ENCODE peak calls at places on chromosomes 2 and 18, in ten cellular contexts. X, W, R, V, I, L, Y, H, E and K are unnamed samples.

GRCh38 chr2:34408100-34408499 is 809.0 kb upstream of the FAM98A start:
- DNase-seq in Y (no peak), E (no peak), I (no peak), L (no peak), H (no peak), V (no peak), X (no peak), R (no peak), W (no peak), K (no peak)

GRCh38 chr2:213216461-213216860 is 65.0 kb upstream of the IKZF2 start:
- DNase-seq in R (no peak), H (peak; percentile 56), X (no peak), L (no peak), I (no peak), W (no peak), E (no peak), Y (no peak), V (no peak), K (no peak)

GRCh38 chr2:209368406-209368805 is 55.4 kb upstream of the MAP2 start:
- DNase-seq in Y (no peak), X (no peak), R (no peak), W (no peak), V (no peak), L (no peak), H (no peak), I (no peak), E (no peak), K (no peak)

GRCh38 chr18:11119550-11119949 is 29.8 kb downstream of the PIEZO2 start:
- DNase-seq in L (no peak), X (no peak), H (no peak), Y (no peak), V (no peak), E (no peak), R (no peak), I (no peak), W (no peak), K (no peak)

GRCh38 chr18:50398947-50399346 is 24.1 kb downstream of the SKA1 start:
- DNase-seq in W (peak; percentile 98), L (no peak), E (no peak), R (no peak), V (no peak), I (no peak), X (no peak), Y (no peak), H (no peak), K (no peak)

GRCh38 chr2:55175254-55176093 is 56.6 kb downstream of the CLHC1 start:
- DNase-seq in I (peak; percentile 49), X (no peak), Y (no peak), R (peak; percentile 59), H (peak; percentile 87), L (no peak), W (peak; percentile 47), E (no peak), V (no peak), K (no peak)

GRCh38 chr18:76350134-76351025 is 144.7 kb downstream of the ZNF516 start:
- DNase-seq in L (no peak), V (no peak), R (no peak), Y (no peak), E (no peak), W (no peak), X (no peak), I (no peak), H (no peak), K (no peak)

GRCh38 chr2:68435605-68436004 is 31.5 kb downstream of the FBXO48 start:
- DNase-seq in E (no peak), L (no peak), Y (no peak), W (no peak), X (no peak), V (no peak), R (no peak), I (no peak), H (peak; percentile 56), K (no peak)

GRCh38 chr2:86787701-86788100 is 3.0 kb downstream of the CD8A start:
- DNase-seq in R (no peak), L (no peak), H (no peak), Y (no peak), I (no peak), X (no peak), E (no peak), W (peak; percentile 23), V (no peak), K (no peak)

GRCh38 chr2:33441235-33441810 is 35.1 kb upstream of the RASGRP3 start:
- DNase-seq in H (peak; percentile 78), I (no peak), W (peak; percentile 71), Y (peak; percentile 61), X (no peak), E (no peak), R (peak; percentile 38), L (peak; percentile 62), V (peak; percentile 61), K (peak; percentile 63)

GRCh38 chr2:232610081-232610480 is 23.3 kb upstream of the EFHD1 start:
- DNase-seq in X (no peak), W (no peak), E (no peak), R (no peak), H (no peak), L (no peak), I (no peak), V (no peak), Y (no peak), K (no peak)

DNA sequence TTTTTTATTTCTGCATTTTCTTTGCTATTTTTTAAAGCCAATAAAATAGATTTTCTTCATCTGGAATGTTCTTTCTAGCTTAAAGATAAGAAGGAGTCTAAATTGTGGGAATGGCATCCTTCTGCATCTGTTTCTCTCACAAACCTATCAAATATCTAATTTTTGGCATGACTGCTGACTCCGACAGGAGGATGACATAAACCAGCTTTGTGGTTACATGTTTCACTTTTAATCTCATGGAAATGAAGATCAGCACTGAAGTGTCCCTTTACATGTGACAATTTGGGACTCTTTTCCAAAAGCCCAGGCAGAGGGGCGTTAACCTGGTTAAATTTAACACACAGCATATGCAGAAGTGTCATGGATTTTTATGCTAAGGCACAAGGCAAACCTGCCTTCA is 694.6 kb downstream of the ARHGAP15 start:
- DNase-seq in E (no peak), X (no peak), R (no peak), H (no peak), V (no peak), Y (no peak), I (no peak), L (no peak), W (no peak), K (no peak)
- H3K4me3 ChIP-seq in E (no peak overlapping the region), X (no peak overlapping the region), R (no peak overlapping the region), H (no peak overlapping the region), V (no peak overlapping the region), Y (no peak overlapping the region), I (no peak overlapping the region), L (no peak overlapping the region), W (no peak overlapping the region), K (no peak overlapping the region)

DNA sequence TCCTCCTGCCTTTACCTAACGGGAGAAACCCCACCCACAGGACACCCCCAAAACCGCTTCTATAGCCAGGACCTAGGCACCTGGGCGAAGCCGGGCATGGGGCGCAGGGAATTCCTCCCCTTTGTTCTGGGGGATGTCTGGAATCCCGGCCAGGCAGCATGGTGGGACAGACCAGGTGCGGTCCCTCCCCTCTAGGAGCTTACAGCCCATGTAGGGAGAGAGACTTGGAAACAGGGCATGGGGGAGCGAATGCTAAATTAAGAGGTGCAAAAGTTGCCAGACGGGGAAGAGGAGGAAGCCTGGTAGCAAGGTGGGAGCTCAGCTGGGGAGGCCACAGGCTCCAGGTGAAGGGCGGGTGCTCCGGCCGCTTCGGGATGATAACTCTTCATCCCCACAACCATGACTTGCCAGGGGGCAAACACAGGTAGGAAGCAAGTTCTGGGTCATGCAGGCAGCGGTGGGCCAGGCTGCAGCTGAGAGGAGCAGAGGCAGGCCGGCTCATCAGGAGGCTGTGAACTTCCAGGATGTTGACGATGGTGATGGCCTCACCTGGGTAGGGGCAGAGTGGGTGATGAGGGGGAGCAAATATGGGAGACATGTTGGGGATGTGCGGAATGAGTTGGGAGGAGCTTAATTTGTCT is 1.3 kb downstream of the TMEM37 start:
- DNase-seq in R (no peak), W (no peak), H (no peak), I (no peak), Y (no peak), V (no peak), E (no peak), X (no peak), L (no peak), K (no peak)
- H3K27me3 ChIP-seq in R (peaks cover 7% of the 10 kb centered on the region), W (no peaks in the 10 kb centered on the region), H (peaks cover 58% of the 10 kb centered on the region), I (peaks cover 8% of the 10 kb centered on the region), Y (no peaks in the 10 kb centered on the region), V (peaks cover 4% of the 10 kb centered on the region), E (no peaks in the 10 kb centered on the region), X (no peaks in the 10 kb centered on the region), L (peaks cover 8% of the 10 kb centered on the region), K (no peaks in the 10 kb centered on the region)

DNA sequence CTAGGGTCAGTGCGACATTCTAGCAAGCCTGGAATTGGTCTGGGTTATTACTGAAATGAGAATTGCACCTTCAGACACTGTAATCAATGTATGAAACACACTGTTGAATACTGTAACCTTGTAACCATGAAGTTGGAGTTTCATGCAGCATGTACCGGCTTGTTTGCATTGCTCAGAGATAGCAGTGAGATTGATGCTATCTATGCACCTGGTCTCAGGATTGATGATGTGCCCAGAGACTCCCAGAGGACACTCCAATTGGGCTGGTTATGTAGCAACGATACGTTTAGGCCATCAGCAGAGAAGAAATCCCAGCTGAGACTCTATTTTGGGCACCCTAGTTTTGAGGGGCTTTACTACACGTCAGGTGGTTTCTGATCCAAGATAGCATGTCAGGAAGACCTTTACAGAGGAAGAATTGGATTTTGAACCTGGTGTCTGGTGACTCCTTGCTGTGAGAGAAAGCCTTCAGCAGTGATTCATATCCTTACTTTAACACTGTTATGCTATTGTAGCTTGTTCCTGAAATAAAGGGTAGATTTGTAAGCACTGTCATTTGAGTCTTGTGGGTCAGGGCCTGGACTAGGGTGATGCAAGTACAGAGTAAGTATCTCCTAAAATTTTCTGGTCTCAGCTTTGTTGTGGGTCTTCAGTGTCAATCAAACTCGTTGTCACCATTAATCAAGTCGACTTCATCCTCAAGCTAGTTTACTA is 305.1 kb upstream of the GULP1 start:
- DNase-seq in Y (no peak), W (peak; percentile 33), L (no peak), E (no peak), I (no peak), H (peak; percentile 38), R (no peak), V (no peak), X (no peak), K (no peak)
- H3K27ac ChIP-seq in Y (no peak overlapping the region), W (peak overlapping the region; percentile 26), L (no peak overlapping the region), E (no peak overlapping the region), I (no peak overlapping the region), H (no peak overlapping the region), R (no peak overlapping the region), V (no peak overlapping the region), X (no peak overlapping the region), K (no peak overlapping the region)

GRCh38 chr2:80363330-80363729 is 58.8 kb upstream of the LRRTM1 start:
- DNase-seq in W (peak; percentile 37), X (no peak), H (no peak), L (no peak), Y (no peak), I (no peak), V (no peak), R (no peak), E (no peak), K (no peak)
- H3K4me3 ChIP-seq in W (no peak overlapping the region), X (no peak overlapping the region), H (no peak overlapping the region), L (no peak overlapping the region), Y (no peak overlapping the region), I (no peak overlapping the region), V (no peak overlapping the region), R (no peak overlapping the region), E (no peak overlapping the region), K (no peak overlapping the region)